ENCODE peak calls at places on chromosomes 1 and 21, in nine cellular contexts. R, O, A, V, N, G, Z, T and L are unnamed samples. For H3K36me3, the result is how much of the 10 kb centered on the place peaks cover.

GRCh38 chr1:179137623-179138235 is 55.9 kb downstream of the TOR3A start:
- DNase-seq in R (no peak), T (no peak), V (no peak), A (no peak), O (no peak), N (no peak), Z (no peak), G (no peak), L (no peak)

GRCh38 chr21:32698971-32699693 is 28.7 kb downstream of the SYNJ1 start:
- DNase-seq in O (no peak), T (no peak), Z (no peak), A (no peak), N (peak), V (no peak), G (no peak), R (no peak), L (no peak)

GRCh38 chr1:94716966-94717365 is 103.2 kb upstream of the SLC44A3 start:
- DNase-seq in R (no peak), O (no peak), V (no peak), Z (no peak), A (no peak), G (no peak), N (no peak), T (no peak), L (no peak)

GRCh38 chr1:30196872-30197615 is 526.3 kb downstream of the MATN1 start:
- DNase-seq in R (no peak), A (no peak), N (no peak), G (no peak), O (no peak), T (no peak), Z (peak), V (no peak), L (no peak)

GRCh38 chr1:110207831-110208230 is 2.3 kb upstream of the KCNC4 start:
- DNase-seq in A (peak), O (no peak), R (peak), T (no peak), V (peak), N (peak), G (no peak), Z (no peak), L (peak)

GRCh38 chr1:236141447-236142357 is 637 bp upstream of the GPR137B start:
- DNase-seq in T (no peak), N (peak), G (no peak), O (no peak), Z (no peak), V (no peak), R (peak), A (peak), L (peak)

GRCh38 chr1:186144505-186144904 is 230.5 kb downstream of the TPR start:
- DNase-seq in O (no peak), N (no peak), V (no peak), G (no peak), Z (no peak), T (no peak), A (no peak), R (no peak), L (no peak)

GRCh38 chr1:183652547-183653467 is at the start of gene APOBEC4:
- DNase-seq in A (no peak), O (no peak), Z (no peak), V (no peak), N (peak), G (no peak), T (no peak), R (no peak), L (no peak)

GRCh38 chr21:41780337-41781046 is 13.6 kb upstream of the RIPK4 start:
- DNase-seq in G (no peak), N (no peak), R (no peak), T (no peak), A (no peak), Z (no peak), O (no peak), V (no peak), L (no peak)

GRCh38 chr1:237220243-237220642 is 178.3 kb downstream of the RYR2 start:
- DNase-seq in V (no peak), T (peak), A (no peak), Z (no peak), N (no peak), R (no peak), G (no peak), O (no peak), L (no peak)

GRCh38 chr1:244874974-244875579 is 10.7 kb upstream of the HNRNPU start:
- DNase-seq in N (no peak), T (no peak), G (no peak), A (peak), R (no peak), V (no peak), O (no peak), Z (no peak), L (no peak)

GRCh38 chr1:205518616-205519540 is 14.4 kb downstream of the CDK18 start:
- DNase-seq in R (peak), Z (no peak), A (no peak), N (peak), O (no peak), G (no peak), T (no peak), V (no peak), L (no peak)

GRCh38 chr1:108570998-108571401 is 11.1 kb downstream of the EEIG2 start:
- DNase-seq in V (no peak), N (no peak), T (no peak), A (no peak), O (no peak), R (no peak), G (no peak), Z (no peak), L (peak)

GRCh38 chr1:46691997-46692790 is 20.5 kb downstream of the TEX38 start:
- DNase-seq in A (no peak), G (no peak), R (no peak), O (no peak), Z (no peak), N (no peak), T (no peak), V (no peak), L (no peak)

GRCh38 chr1:243315455-243315854 is 59.6 kb downstream of the SDCCAG8 start:
- DNase-seq in O (no peak), V (no peak), A (no peak), N (no peak), G (no peak), Z (no peak), T (no peak), R (no peak), L (no peak)

GRCh38 chr1:39819091-39819812 is 30.6 kb upstream of the BMP8B start:
- DNase-seq in V (no peak), R (peak), N (peak), A (no peak), G (no peak), Z (no peak), T (no peak), O (no peak), L (no peak)

GRCh38 chr1:32741417-32742131 is 39.0 kb upstream of the SYNC start:
- DNase-seq in T (no peak), A (peak), V (peak), G (no peak), N (peak), O (no peak), Z (no peak), R (no peak), L (no peak)

GRCh38 chr1:197995408-197996258 is 78.5 kb downstream of the LHX9 start:
- DNase-seq in N (no peak), G (no peak), V (no peak), R (no peak), O (no peak), T (no peak), Z (no peak), A (no peak), L (no peak)

GRCh38 chr1:217892750-217893149 is 261.6 kb downstream of the SPATA17 start:
- DNase-seq in N (no peak), T (no peak), A (no peak), O (no peak), V (no peak), R (no peak), G (no peak), Z (no peak), L (no peak)

GRCh38 chr1:47984175-47984789 is 12.9 kb downstream of the TRABD2B start:
- DNase-seq in V (no peak), A (peak), Z (no peak), T (no peak), N (no peak), R (no peak), G (no peak), O (no peak), L (no peak)

GRCh38 chr1:6775644-6776043 is 9.6 kb upstream of the CAMTA1 start:
- DNase-seq in T (no peak), N (no peak), G (no peak), A (no peak), R (no peak), O (no peak), V (no peak), Z (peak), L (no peak)

GRCh38 chr1:179322481-179323026 is 29.0 kb downstream of the SOAT1 start:
- DNase-seq in T (no peak), A (no peak), O (no peak), V (no peak), R (no peak), Z (no peak), G (no peak), N (no peak), L (no peak)

GRCh38 chr1:178371236-178371635 is 125.5 kb downstream of the CLEC20A start:
- DNase-seq in V (no peak), A (peak), G (no peak), R (no peak), O (no peak), N (no peak), Z (no peak), T (peak), L (no peak)

GRCh38 chr1:207825719-207826556 is 74.1 kb downstream of the CD46 start:
- DNase-seq in N (peak), O (no peak), V (peak), Z (no peak), A (no peak), G (no peak), R (peak), T (peak), L (peak)

GRCh38 chr1:46497665-46498064 is 8.0 kb downstream of the DMBX1 start:
- DNase-seq in N (no peak), A (no peak), O (no peak), R (no peak), V (no peak), G (no peak), T (no peak), Z (no peak), L (no peak)

GRCh38 chr1:228905579-228905978 is 170.3 kb downstream of the RHOU start:
- DNase-seq in Z (no peak), R (no peak), G (no peak), V (no peak), O (no peak), T (no peak), A (no peak), N (no peak), L (no peak)

GRCh38 chr21:43025636-43026180 is 49.9 kb downstream of the CBS start:
- DNase-seq in A (no peak), V (no peak), O (no peak), R (no peak), Z (no peak), G (no peak), N (no peak), T (no peak), L (no peak)

GRCh38 chr1:61757945-61758344 is 15.7 kb downstream of the PATJ start:
- DNase-seq in N (no peak), G (no peak), V (no peak), Z (no peak), A (no peak), T (no peak), R (no peak), O (no peak), L (no peak)

GRCh38 chr1:11501491-11501897 is 22.5 kb downstream of the DISP3 start:
- DNase-seq in R (no peak), Z (no peak), O (no peak), V (peak), G (no peak), A (peak), N (no peak), T (peak), L (peak)

GRCh38 chr1:223872308-223872878 is 26.6 kb upstream of the TP53BP2 start:
- DNase-seq in O (no peak), Z (no peak), G (no peak), N (no peak), V (no peak), T (no peak), A (no peak), R (no peak), L (no peak)

GRCh38 chr1:3065797-3066196 is 3.2 kb upstream of the PRDM16 start:
- DNase-seq in R (no peak), G (no peak), N (no peak), A (no peak), Z (no peak), O (no peak), T (peak), V (no peak), L (no peak)

GRCh38 chr1:214401666-214402065 is 120.7 kb downstream of the SMYD2 start:
- DNase-seq in R (no peak), O (no peak), A (no peak), Z (no peak), G (no peak), V (no peak), N (no peak), T (no peak), L (no peak)

GRCh38 chr1:67850611-67851075 is 17.4 kb upstream of the GNG12 start:
- DNase-seq in A (no peak), G (no peak), N (peak), T (peak), R (peak), V (no peak), O (peak), Z (no peak), L (peak)
- TF ChIP-seq POLR2AphosphoS5 in A (no peak), G (no peak), N (peak), T (no peak), R (no peak), V (no peak), O (no peak), Z (no peak), L (peak)

GRCh38 chr1:43419627-43420425 is 30.1 kb downstream of the SZT2 start:
- DNase-seq in A (no peak), G (no peak), O (no peak), N (no peak), T (no peak), R (no peak), Z (no peak), V (no peak), L (peak)

GRCh38 chr1:43421396-43421795 is 31.7 kb downstream of the SZT2 start:
- DNase-seq in N (no peak), V (no peak), R (no peak), T (no peak), O (no peak), Z (no peak), G (no peak), A (no peak), L (no peak)

GRCh38 chr1:43420874-43421273 is 31.2 kb downstream of the SZT2 start:
- DNase-seq in R (no peak), A (no peak), V (no peak), O (no peak), Z (no peak), G (no peak), T (no peak), N (no peak), L (no peak)

GRCh38 chr1:43415901-43416300 is 26.2 kb downstream of the SZT2 start:
- DNase-seq in Z (no peak), G (no peak), A (no peak), N (no peak), T (no peak), V (no peak), R (no peak), O (no peak), L (peak)

GRCh38 chr1:43418858-43419257 is 29.2 kb downstream of the SZT2 start:
- DNase-seq in T (no peak), A (no peak), R (no peak), V (no peak), Z (no peak), N (no peak), G (no peak), O (no peak), L (peak)
- H3K36me3 ChIP-seq in T (half or more), A (under half), R (half or more), V (half or more), Z (under half), N (under half), G (under half), O (under half), L (half or more)

GRCh38 chr1:55443175-55443933 is 228.2 kb upstream of the USP24 start:
- DNase-seq in V (no peak), Z (no peak), O (peak), A (no peak), T (peak), R (peak), G (no peak), N (peak), L (peak)
- TF ChIP-seq CTCF in V (peak), Z (no peak), O (no peak), A (no peak), T (no peak), R (no peak), G (no peak), N (no peak), L (no peak)

GRCh38 chr1:51168946-51169345 is 66.9 kb downstream of the C1orf185 start:
- DNase-seq in A (no peak), T (no peak), R (no peak), Z (no peak), V (no peak), O (no peak), G (no peak), N (no peak), L (no peak)
- TF ChIP-seq POLR2AphosphoS5 in A (no peak), T (no peak), R (no peak), Z (no peak), V (no peak), O (no peak), G (no peak), N (no peak), L (no peak)

GRCh38 chr21:44857127-44857892 is 16.2 kb downstream of the PTTG1IP start:
- DNase-seq in G (no peak), A (no peak), Z (no peak), V (no peak), O (no peak), R (no peak), N (no peak), T (no peak), L (no peak)
- H3K36me3 ChIP-seq in G (half or more), A (under half), Z (under half), V (half or more), O (under half), R (half or more), N (under half), T (half or more), L (half or more)

GRCh38 chr21:25561668-25562641 is 45.3 kb downstream of the MRPL39 start:
- DNase-seq in N (peak), V (no peak), T (peak), O (no peak), R (peak), G (no peak), A (peak), Z (no peak), L (peak)
- TF ChIP-seq CTCF in N (no peak), V (no peak), T (no peak), O (peak), R (no peak), G (peak), A (peak), Z (no peak), L (no peak)

GRCh38 chr1:28758420-28758819 is 21.7 kb downstream of the YTHDF2 start:
- DNase-seq in G (no peak), V (no peak), T (no peak), N (no peak), A (no peak), Z (no peak), O (no peak), R (no peak), L (no peak)
- TF ChIP-seq POLR2AphosphoS5 in G (no peak), V (peak), T (no peak), N (no peak), A (no peak), Z (no peak), O (no peak), R (no peak), L (no peak)

DNA sequence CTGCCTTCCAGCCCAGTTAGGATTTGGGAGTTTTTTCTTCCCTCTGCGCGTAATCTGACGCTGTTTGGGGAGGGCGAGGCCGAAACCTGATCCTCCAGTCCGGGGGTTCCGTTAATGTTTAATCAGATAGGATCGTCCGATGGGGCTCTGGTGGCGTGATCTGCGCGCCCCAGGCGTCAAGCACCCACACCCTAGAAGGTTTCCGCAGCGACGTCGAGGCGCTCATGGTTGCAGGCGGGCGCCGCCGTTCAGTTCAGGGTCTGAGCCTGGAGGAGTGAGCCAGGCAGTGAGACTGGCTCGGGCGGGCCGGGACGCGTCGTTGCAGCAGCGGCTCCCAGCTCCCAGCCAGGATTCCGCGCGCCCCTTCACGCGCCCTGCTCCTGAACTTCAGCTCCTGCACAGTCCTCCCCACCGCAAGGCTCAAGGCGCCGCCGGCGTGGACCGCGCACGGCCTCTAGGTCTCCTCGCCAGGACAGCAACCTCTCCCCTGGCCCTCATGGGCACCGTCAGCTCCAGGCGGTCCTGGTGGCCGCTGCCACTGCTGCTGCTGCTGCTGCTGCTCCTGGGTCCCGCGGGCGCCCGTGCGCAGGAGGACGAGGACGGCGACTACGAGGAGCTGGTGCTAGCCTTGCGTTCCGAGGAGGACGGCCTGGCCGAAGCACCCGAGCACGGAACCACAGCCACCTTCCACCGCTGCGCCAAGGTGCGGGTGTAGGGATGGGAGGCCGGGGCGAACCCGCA is at the start of gene PCSK9:
- DNase-seq in O (no peak), T (no peak), Z (no peak), G (no peak), A (peak), V (peak), R (no peak), N (no peak), L (peak)
- H3K36me3 ChIP-seq in O (under half), T (under half), Z (under half), G (under half), A (under half), V (under half), R (under half), N (under half), L (under half)

GRCh38 chr1:84757301-84757700 is 67.0 kb upstream of the SSX2IP start:
- DNase-seq in A (peak), G (no peak), T (no peak), R (no peak), V (peak), O (no peak), N (no peak), Z (no peak), L (no peak)
- TF ChIP-seq CTCF in A (no peak), G (peak), T (no peak), R (no peak), V (peak), O (peak), N (no peak), Z (no peak), L (no peak)

DNA sequence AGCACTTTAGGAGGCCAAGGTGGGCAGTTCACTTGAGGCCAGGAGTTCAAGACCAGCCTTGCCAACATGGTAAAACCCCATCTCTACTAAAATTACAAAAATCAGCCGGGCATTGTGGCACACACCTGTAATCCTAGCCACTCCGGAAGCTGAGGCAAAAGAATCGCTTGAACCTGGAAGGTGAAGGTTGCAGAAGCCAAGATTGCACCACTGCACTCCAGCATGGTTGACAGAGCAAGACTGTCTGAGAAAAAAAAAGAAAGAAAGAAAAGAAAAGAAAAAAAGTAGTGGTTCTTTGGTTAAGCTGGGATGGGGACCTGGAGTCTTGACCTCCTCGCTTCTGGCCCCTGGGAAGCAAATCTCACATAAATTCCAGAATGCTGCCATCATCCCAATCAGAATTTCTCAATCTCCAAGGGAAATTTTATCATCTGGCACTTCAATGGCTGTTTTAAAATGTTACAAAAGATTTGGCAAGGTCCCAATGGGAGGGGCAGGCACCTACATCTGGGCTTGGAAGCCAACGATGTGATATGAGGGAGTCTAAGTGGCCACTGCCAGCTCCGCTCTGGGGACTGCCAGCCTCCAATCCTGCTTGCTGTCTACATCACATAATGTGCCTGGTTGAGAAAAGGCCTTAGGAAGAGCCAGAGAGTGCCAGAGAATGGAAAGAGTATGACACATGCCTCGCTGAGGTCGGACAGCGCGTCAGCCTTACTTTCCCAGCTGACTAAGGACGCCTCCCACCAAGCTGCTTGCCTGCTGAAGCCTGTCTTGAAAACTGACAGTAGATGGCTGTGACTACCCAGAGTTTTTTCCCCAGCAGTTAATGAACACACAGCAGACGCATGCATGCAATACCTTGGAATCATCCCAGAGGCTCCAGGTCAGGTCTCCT is 42.1 kb upstream of the SRP9 start:
- DNase-seq in G (no peak), R (peak), A (no peak), V (no peak), O (peak), N (peak), Z (no peak), T (peak), L (peak)
- TF ChIP-seq POLR2AphosphoS5 in G (no peak), R (peak), A (no peak), V (no peak), O (no peak), N (peak), Z (peak), T (peak), L (peak)